ENCODE peak calls at places on chromosomes 1 and 21, in nine cellular contexts. W, L, S, B, D, M, G, C and E are unnamed samples.

GRCh38 chr1:119001181-119002018 is 13.3 kb upstream of the TBX15 start:
- DNase-seq in W (no peak), L (no peak), S (no peak), B (no peak), D (no peak), M (no peak), G (no peak), C (no peak), E (no peak)

GRCh38 chr1:226268421-226269124 is 40.4 kb downstream of the LIN9 start:
- DNase-seq in W (no peak), L (no peak), S (no peak), B (no peak), D (no peak), M (no peak), G (no peak), C (no peak), E (no peak)

GRCh38 chr1:91944087-91944486 is 5.1 kb upstream of the BRDT start:
- DNase-seq in W (no peak), L (no peak), S (no peak), B (no peak), D (no peak), M (no peak), G (no peak), C (no peak), E (no peak)

GRCh38 chr21:26795398-26795790 is 49.8 kb downstream of the ADAMTS1 start:
- DNase-seq in W (no peak), L (no peak), S (no peak), B (no peak), D (no peak), M (no peak), G (no peak), C (no peak), E (no peak)

GRCh38 chr1:219189021-219189824 is 15.5 kb downstream of the LYPLAL1 start:
- DNase-seq in W (no peak), L (no peak), S (no peak), B (no peak), D (peak), M (peak), G (no peak), C (no peak), E (no peak)

GRCh38 chr1:219298581-219299148 is 125.0 kb downstream of the LYPLAL1 start:
- DNase-seq in W (no peak), L (no peak), S (no peak), B (no peak), D (no peak), M (no peak), G (no peak), C (no peak), E (no peak)

GRCh38 chr1:92493139-92493538 is 6.4 kb upstream of the GFI1 start:
- DNase-seq in W (no peak), L (no peak), S (no peak), B (no peak), D (no peak), M (no peak), G (no peak), C (no peak), E (no peak)

GRCh38 chr1:9798236-9799130 is 25.3 kb downstream of the CLSTN1 start:
- DNase-seq in W (no peak), L (no peak), S (no peak), B (no peak), D (no peak), M (no peak), G (no peak), C (no peak), E (no peak)

GRCh38 chr1:245045087-245045881 is 109.5 kb upstream of the KIF26B start:
- DNase-seq in W (no peak), L (no peak), S (peak), B (no peak), D (no peak), M (no peak), G (no peak), C (no peak), E (peak)

GRCh38 chr1:53715478-53715877 is 23.5 kb downstream of the GLIS1 start:
- DNase-seq in W (no peak), L (no peak), S (no peak), B (no peak), D (no peak), M (no peak), G (no peak), C (no peak), E (no peak)

GRCh38 chr1:44008259-44008658 is 16.9 kb downstream of the CCDC24 start:
- DNase-seq in W (no peak), L (no peak), S (no peak), B (no peak), D (no peak), M (no peak), G (no peak), C (no peak), E (no peak)

GRCh38 chr1:2594641-2595131 is 8.1 kb downstream of the PRXL2B start:
- DNase-seq in W (no peak), L (no peak), S (no peak), B (no peak), D (no peak), M (no peak), G (no peak), C (no peak), E (no peak)

GRCh38 chr1:196660912-196661311 is 9.1 kb downstream of the CFH start:
- DNase-seq in W (no peak), L (no peak), S (no peak), B (no peak), D (peak), M (no peak), G (no peak), C (no peak), E (peak)

GRCh38 chr1:165933446-165934170 is 106.2 kb downstream of the UCK2 start:
- DNase-seq in W (no peak), L (no peak), S (no peak), B (no peak), D (no peak), M (no peak), G (no peak), C (no peak), E (no peak)

GRCh38 chr1:206691604-206692003 is 6.9 kb downstream of the MAPKAPK2 start:
- DNase-seq in W (no peak), L (no peak), S (peak), B (no peak), D (no peak), M (no peak), G (no peak), C (no peak), E (no peak)

GRCh38 chr1:218994615-218995014 is 179.1 kb upstream of the LYPLAL1 start:
- DNase-seq in W (no peak), L (no peak), S (no peak), B (no peak), D (no peak), M (no peak), G (no peak), C (no peak), E (no peak)

GRCh38 chr1:245788269-245788668 is 633.5 kb downstream of the KIF26B start:
- DNase-seq in W (no peak), L (no peak), S (no peak), B (no peak), D (peak), M (peak), G (no peak), C (peak), E (no peak)